ENCODE peak calls at places on chromosomes 5 and 9, in seven cellular contexts. B is GF-D8, Y is SJCRH30, L is myocyte, T is tibial artery, O is pulmonary artery endothelial cell, A is small intestine. K is an unnamed sample.

GRCh38 chr9:89185980-89186379 is 7.4 kb upstream of the SHC3 start:
- DNase-seq in B (no peak), T (no peak), O (no peak), Y (peak; percentile 70), A (no peak), L (peak; percentile 54), K (no peak)

GRCh38 chr9:135343136-135343535 is 136.4 kb upstream of the PPP1R26 start:
- DNase-seq in T (no peak), Y (no peak), L (no peak), A (no peak), O (no peak), B (no peak), K (no peak)

GRCh38 chr5:79562351-79563246 is 48.7 kb upstream of the HOMER1 start:
- DNase-seq in T (no peak), Y (no peak), L (peak; percentile 20), A (no peak), O (no peak), B (no peak), K (no peak)

GRCh38 chr5:98401645-98402044 is 371.8 kb upstream of the RGMB start:
- DNase-seq in O (no peak), A (no peak), L (peak; percentile 65), Y (peak; percentile 62), B (no peak), T (no peak), K (no peak)

GRCh38 chr9:111622626-111623025 is 8.5 kb upstream of the DNAJC25 start:
- DNase-seq in Y (no peak), B (no peak), L (peak; percentile 80), O (no peak), A (peak; percentile 80), T (peak; percentile 60), K (peak; percentile 35)

GRCh38 chr9:69223605-69224004 is 49.5 kb downstream of the TJP2 start:
- DNase-seq in O (peak; percentile 32), Y (peak; percentile 70), B (no peak), T (no peak), A (peak; percentile 46), L (peak; percentile 72), K (peak; percentile 34)

GRCh38 chr5:17219006-17219422 is 1.6 kb downstream of the BASP1 start:
- DNase-seq in Y (no peak), B (no peak), L (peak; percentile 47), O (no peak), A (no peak), T (no peak), K (no peak)

GRCh38 chr9:98866435-98867108 is 59.1 kb downstream of the GALNT12 start:
- DNase-seq in B (no peak), Y (no peak), T (no peak), A (no peak), L (no peak), O (no peak), K (no peak)

GRCh38 chr5:38319486-38319885 is 61.1 kb downstream of the EGFLAM start:
- DNase-seq in Y (no peak), T (no peak), O (no peak), B (no peak), L (no peak), A (no peak), K (no peak)

K was measured in dermis microvascular lymphatic vessel endothelial cell.